ENCODE peak calls at places on chromosomes 5 and 9, in five cellular contexts. One of them, this sample, is unnamed.
A peak's percentile ranks its signal among the peaks of the same experiment; 100 is the strongest.

GRCh38 chr5:135565256-135565655 is 13.5 kb downstream of the CXCL14 start:
- DNase-seq in KG1: no peak
- DNase-seq in ureter: no peak
- DNase-seq in lower leg skin: no peak
- DNase-seq in NCI-H774: no peak
- DNase-seq in this sample: no peak

GRCh38 chr9:124328285-124328684 is 70.5 kb downstream of the NEK6 start:
- DNase-seq in lower leg skin: no peak
- DNase-seq in ureter: no peak
- DNase-seq in NCI-H774: no peak
- DNase-seq in KG1: no peak
- DNase-seq in this sample: no peak

GRCh38 chr5:131281868-131282234 is 18.0 kb downstream of the CDC42SE2 start:
- DNase-seq in ureter: no peak
- DNase-seq in lower leg skin: no peak
- DNase-seq in KG1: no peak
- DNase-seq in NCI-H774: no peak
- DNase-seq in this sample: no peak

GRCh38 chr5:120516799-120517198 is 52.7 kb downstream of the PRR16 start:
- DNase-seq in KG1: no peak
- DNase-seq in lower leg skin: no peak
- DNase-seq in NCI-H774: no peak
- DNase-seq in ureter: no peak
- DNase-seq in this sample: no peak

GRCh38 chr5:39107350-39107749 is 33.2 kb upstream of the RICTOR start:
- DNase-seq in NCI-H774: no peak
- DNase-seq in lower leg skin: no peak
- DNase-seq in KG1: no peak
- DNase-seq in ureter: no peak
- DNase-seq in this sample: no peak

GRCh38 chr9:83544002-83544698 is 5.9 kb upstream of the FRMD3 start:
- DNase-seq in NCI-H774: peak; percentile 34
- DNase-seq in lower leg skin: no peak
- DNase-seq in KG1: no peak
- DNase-seq in ureter: peak; percentile 48
- DNase-seq in this sample: peak; percentile 66

GRCh38 chr9:90830977-90831376 is 29.4 kb downstream of the SYK start:
- DNase-seq in ureter: no peak
- DNase-seq in KG1: no peak
- DNase-seq in NCI-H774: no peak
- DNase-seq in lower leg skin: no peak
- DNase-seq in this sample: no peak

GRCh38 chr9:8365029-8365428 is 565.5 kb upstream of the DMAC1 start:
- DNase-seq in KG1: peak; percentile 3
- DNase-seq in ureter: no peak
- DNase-seq in NCI-H774: no peak
- DNase-seq in lower leg skin: no peak
- DNase-seq in this sample: no peak

GRCh38 chr9:91994422-91994821 is 44.4 kb upstream of the ROR2 start:
- DNase-seq in KG1: no peak
- DNase-seq in lower leg skin: no peak
- DNase-seq in NCI-H774: peak; percentile 7
- DNase-seq in ureter: no peak
- DNase-seq in this sample: peak; percentile 67

GRCh38 chr9:133812941-133813748 is 75.0 kb upstream of the SARDH start:
- DNase-seq in KG1: no peak
- DNase-seq in NCI-H774: no peak
- DNase-seq in ureter: no peak
- DNase-seq in lower leg skin: no peak
- DNase-seq in this sample: no peak

GRCh38 chr5:58451732-58452565 is 7.9 kb downstream of the PLK2 start:
- DNase-seq in KG1: no peak
- DNase-seq in ureter: no peak
- DNase-seq in NCI-H774: no peak
- DNase-seq in lower leg skin: no peak
- DNase-seq in this sample: no peak

GRCh38 chr9:108786756-108787663 is 68.8 kb downstream of the ACTL7B start:
- DNase-seq in NCI-H774: no peak
- DNase-seq in lower leg skin: no peak
- DNase-seq in KG1: no peak
- DNase-seq in ureter: no peak
- DNase-seq in this sample: no peak

GRCh38 chr5:109983135-109983534 is 293.4 kb downstream of the MAN2A1 start:
- DNase-seq in ureter: no peak
- DNase-seq in lower leg skin: no peak
- DNase-seq in KG1: no peak
- DNase-seq in NCI-H774: no peak
- DNase-seq in this sample: no peak

GRCh38 chr9:89945133-89945532 is 340.3 kb downstream of the GADD45G start:
- DNase-seq in KG1: no peak
- DNase-seq in NCI-H774: no peak
- DNase-seq in lower leg skin: peak; percentile 28
- DNase-seq in ureter: peak; percentile 34
- DNase-seq in this sample: no peak

GRCh38 chr5:52449506-52449905 is 338.2 kb upstream of the ITGA1 start:
- DNase-seq in ureter: no peak
- DNase-seq in lower leg skin: no peak
- DNase-seq in KG1: no peak
- DNase-seq in NCI-H774: no peak
- DNase-seq in this sample: peak; percentile 20

GRCh38 chr5:1239514-1240251 is 14.5 kb downstream of the SLC6A18 start:
- DNase-seq in lower leg skin: no peak
- DNase-seq in ureter: no peak
- DNase-seq in KG1: no peak
- DNase-seq in NCI-H774: no peak
- DNase-seq in this sample: peak; percentile 95

GRCh38 chr5:77693913-77694312 is 55.4 kb upstream of the OTP start:
- DNase-seq in NCI-H774: no peak
- DNase-seq in ureter: no peak
- DNase-seq in KG1: no peak
- DNase-seq in lower leg skin: no peak
- DNase-seq in this sample: no peak

GRCh38 chr9:120733190-120733589 is 18.9 kb upstream of the MEGF9 start:
- DNase-seq in KG1: no peak
- DNase-seq in NCI-H774: no peak
- DNase-seq in lower leg skin: no peak
- DNase-seq in ureter: no peak
- DNase-seq in this sample: no peak

GRCh38 chr5:179128041-179128365 is 67.8 kb downstream of the ZNF354C start:
- DNase-seq in ureter: no peak
- DNase-seq in lower leg skin: peak; percentile 46
- DNase-seq in KG1: no peak
- DNase-seq in NCI-H774: no peak
- DNase-seq in this sample: no peak

GRCh38 chr5:142888469-142889085 is 118.4 kb downstream of the ARHGAP26 start:
- DNase-seq in KG1: no peak
- DNase-seq in NCI-H774: no peak
- DNase-seq in lower leg skin: no peak
- DNase-seq in ureter: no peak
- DNase-seq in this sample: no peak

GRCh38 chr9:28212979-28213378 is 639.7 kb upstream of the C9orf72 start:
- DNase-seq in lower leg skin: no peak
- DNase-seq in KG1: no peak
- DNase-seq in ureter: no peak
- DNase-seq in NCI-H774: peak; percentile 12
- DNase-seq in this sample: no peak

GRCh38 chr9:129964901-129965734 is 77.9 kb downstream of the FNBP1 start:
- DNase-seq in KG1: no peak
- DNase-seq in lower leg skin: peak; percentile 68
- DNase-seq in NCI-H774: no peak
- DNase-seq in ureter: no peak
- DNase-seq in this sample: no peak

GRCh38 chr9:108094676-108094993 is 605.1 kb upstream of the KLF4 start:
- DNase-seq in ureter: no peak
- DNase-seq in lower leg skin: no peak
- DNase-seq in NCI-H774: no peak
- DNase-seq in KG1: no peak
- DNase-seq in this sample: no peak

GRCh38 chr5:171226864-171227263 is 82.2 kb upstream of the TLX3 start:
- DNase-seq in KG1: no peak
- DNase-seq in lower leg skin: no peak
- DNase-seq in ureter: no peak
- DNase-seq in NCI-H774: no peak
- DNase-seq in this sample: no peak

GRCh38 chr9:130962418-130963316 is 23.6 kb upstream of the FIBCD1 start:
- DNase-seq in KG1: no peak
- DNase-seq in lower leg skin: no peak
- DNase-seq in NCI-H774: no peak
- DNase-seq in ureter: no peak
- DNase-seq in this sample: no peak

GRCh38 chr5:181181650-181182565 is 23.1 kb downstream of the TRIM7 start:
- DNase-seq in lower leg skin: no peak
- DNase-seq in ureter: peak; percentile 66
- DNase-seq in NCI-H774: no peak
- DNase-seq in KG1: no peak
- DNase-seq in this sample: no peak

GRCh38 chr5:117084052-117084451 is 509.4 kb upstream of the SEMA6A start:
- DNase-seq in KG1: no peak
- DNase-seq in NCI-H774: no peak
- DNase-seq in ureter: no peak
- DNase-seq in lower leg skin: no peak
- DNase-seq in this sample: no peak

GRCh38 chr9:108168451-108168850 is 678.9 kb upstream of the KLF4 start:
- DNase-seq in KG1: no peak
- DNase-seq in lower leg skin: no peak
- DNase-seq in NCI-H774: no peak
- DNase-seq in ureter: no peak
- DNase-seq in this sample: no peak

GRCh38 chr9:34341659-34342266 is 12.4 kb downstream of the NUDT2 start:
- DNase-seq in KG1: no peak
- DNase-seq in ureter: no peak
- DNase-seq in NCI-H774: no peak
- DNase-seq in lower leg skin: no peak
- DNase-seq in this sample: no peak

GRCh38 chr9:134469041-134469875 is 143.0 kb downstream of the RXRA start:
- DNase-seq in NCI-H774: no peak
- DNase-seq in lower leg skin: no peak
- DNase-seq in KG1: no peak
- DNase-seq in ureter: peak; percentile 75
- DNase-seq in this sample: no peak

GRCh38 chr5:32767948-32768427 is 56.9 kb downstream of the NPR3 start:
- DNase-seq in ureter: no peak
- DNase-seq in lower leg skin: no peak
- DNase-seq in NCI-H774: no peak
- DNase-seq in KG1: no peak
- DNase-seq in this sample: no peak

GRCh38 chr9:132631685-132632084 is 38.1 kb downstream of the DDX31 start:
- DNase-seq in KG1: no peak
- DNase-seq in lower leg skin: peak; percentile 58
- DNase-seq in ureter: no peak
- DNase-seq in NCI-H774: no peak
- DNase-seq in this sample: no peak

GRCh38 chr5:78116167-78116566 is 178.3 kb downstream of the AP3B1 start:
- DNase-seq in KG1: no peak
- DNase-seq in ureter: no peak
- DNase-seq in lower leg skin: no peak
- DNase-seq in NCI-H774: no peak
- DNase-seq in this sample: no peak